ENCODE peak calls at places on chromosome 6, in five cellular contexts. X is sigmoid colon, I is SK-N-SH, T is upper lobe of left lung, V is suprapubic skin. P is an unnamed sample.

GRCh38 chr6:149335924-149336323 is 18.4 kb downstream of the TAB2 start:
- DNase-seq in T (no peak), X (no peak), I (no peak), V (no peak), P (no peak)

GRCh38 chr6:149898966-149899365 is 1.1 kb upstream of the RAET1E start:
- DNase-seq in V (peak), T (no peak), I (no peak), X (no peak), P (no peak)

GRCh38 chr6:124536792-124537191 is 425.4 kb upstream of the RNF217 start:
- DNase-seq in I (no peak), V (no peak), X (no peak), T (no peak), P (no peak)

GRCh38 chr6:114315841-114316595 is 26.8 kb downstream of the HS3ST5 start:
- DNase-seq in T (no peak), X (no peak), I (peak), V (no peak), P (no peak)

GRCh38 chr6:139473239-139473701 is 98.8 kb upstream of the CITED2 start:
- DNase-seq in I (no peak), V (peak), T (peak), X (peak), P (no peak)

GRCh38 chr6:53439556-53439955 is 90.8 kb upstream of the ELOVL5 start:
- DNase-seq in X (no peak), I (no peak), T (no peak), V (no peak), P (no peak)

GRCh38 chr6:154352898-154353585 is 3.6 kb downstream of the IPCEF1 start:
- DNase-seq in T (peak), V (no peak), I (no peak), X (no peak), P (no peak)

GRCh38 chr6:29294499-29294914 is 7.0 kb upstream of the OR14J1 start:
- DNase-seq in X (no peak), V (no peak), T (peak), I (no peak), P (no peak)

GRCh38 chr6:149031545-149032317 is 284.9 kb downstream of the UST start:
- DNase-seq in X (no peak), I (peak), T (no peak), V (no peak), P (peak)

GRCh38 chr6:169289671-169290408 is 36.2 kb upstream of the THBS2 start:
- DNase-seq in X (peak), T (no peak), I (no peak), V (no peak), P (peak)

GRCh38 chr6:168239374-168239773 is 80.2 kb downstream of the DACT2 start:
- DNase-seq in V (no peak), T (no peak), I (no peak), X (no peak), P (no peak)

GRCh38 chr6:14506656-14507242 is 389.2 kb downstream of the CD83 start:
- DNase-seq in X (no peak), T (no peak), V (no peak), I (no peak), P (peak)

GRCh38 chr6:134520181-134521115 is 202.5 kb upstream of the SGK1 start:
- DNase-seq in V (no peak), I (no peak), X (no peak), T (no peak), P (no peak)

GRCh38 chr6:129331450-129332138 is 378.4 kb downstream of the ARHGAP18 start:
- DNase-seq in X (no peak), I (no peak), T (no peak), V (no peak), P (no peak)

GRCh38 chr6:10901751-10902150 is 14.9 kb downstream of the SYCP2L start:
- DNase-seq in I (no peak), X (no peak), T (peak), V (no peak), P (no peak)

GRCh38 chr6:45021652-45022051 is 306.5 kb upstream of the RUNX2 start:
- DNase-seq in T (no peak), I (no peak), X (no peak), V (no peak), P (no peak)

GRCh38 chr6:19297880-19298279 is 539.3 kb upstream of the ID4 start:
- DNase-seq in X (no peak), T (no peak), V (no peak), I (no peak), P (no peak)

GRCh38 chr6:45835725-45836437 is 179.8 kb downstream of the CLIC5 start:
- DNase-seq in V (no peak), T (no peak), I (no peak), X (no peak), P (no peak)

GRCh38 chr6:88183503-88183902 is 17.4 kb upstream of the CNR1 start:
- DNase-seq in T (no peak), V (no peak), I (no peak), X (no peak), P (no peak)

GRCh38 chr6:168648240-168648639 is 207.3 kb downstream of the SMOC2 start:
- DNase-seq in T (peak), X (peak), I (peak), V (no peak), P (no peak)

GRCh38 chr6:26216015-26216885 is 129.0 kb downstream of the HFE start:
- DNase-seq in X (peak), I (peak), V (no peak), T (peak), P (peak)

GRCh38 chr6:26213334-26214075 is 126.3 kb downstream of the HFE start:
- DNase-seq in X (no peak), I (no peak), V (no peak), T (no peak), P (no peak)

GRCh38 chr6:26214826-26215199 is 127.6 kb downstream of the HFE start:
- DNase-seq in X (no peak), T (no peak), V (no peak), I (no peak), P (no peak)

GRCh38 chr6:26216886-26217713 is 129.9 kb downstream of the HFE start:
- DNase-seq in I (no peak), X (peak), T (peak), V (peak), P (peak)

GRCh38 chr6:26215200-26216014 is 128.2 kb downstream of the HFE start:
- DNase-seq in X (no peak), I (no peak), V (no peak), T (no peak), P (no peak)
- TF ChIP-seq POLR2AphosphoS5 in X (peak), I (peak), V (no peak), T (no peak), P (peak)

GRCh38 chr6:132414761-132415160 is 13.5 kb upstream of the MOXD1 start:
- DNase-seq in X (no peak), V (no peak), T (no peak), I (no peak), P (no peak)

GRCh38 chr6:132413501-132413805 is 12.2 kb upstream of the MOXD1 start:
- DNase-seq in I (no peak), T (no peak), V (no peak), X (no peak), P (no peak)

GRCh38 chr6:132411296-132411695 is 10.0 kb upstream of the MOXD1 start:
- DNase-seq in X (no peak), T (no peak), V (no peak), I (no peak), P (no peak)

GRCh38 chr6:132414332-132414731 is 13.1 kb upstream of the MOXD1 start:
- DNase-seq in X (no peak), I (no peak), T (no peak), V (no peak), P (no peak)

GRCh38 chr6:132412656-132413500 is 11.6 kb upstream of the MOXD1 start:
- DNase-seq in I (no peak), T (no peak), V (no peak), X (no peak), P (no peak)
- H3K4me3 ChIP-seq in I (no peak), T (no peak), V (no peak), X (no peak), P (no peak)

GRCh38 chr6:85680388-85680787 is 37.7 kb upstream of the SYNCRIP start:
- DNase-seq in T (no peak), X (no peak), I (no peak), V (no peak), P (no peak)
- TF ChIP-seq POLR2AphosphoS5 in T (no peak), X (no peak), I (no peak), V (no peak), P (no peak)

GRCh38 chr6:143678980-143679379 is 1.2 kb downstream of the PHACTR2 start:
- DNase-seq in I (no peak), V (no peak), X (no peak), T (no peak), P (no peak)
- H3K4me3 ChIP-seq in I (peak), V (peak), X (peak), T (peak), P (peak)

DNA sequence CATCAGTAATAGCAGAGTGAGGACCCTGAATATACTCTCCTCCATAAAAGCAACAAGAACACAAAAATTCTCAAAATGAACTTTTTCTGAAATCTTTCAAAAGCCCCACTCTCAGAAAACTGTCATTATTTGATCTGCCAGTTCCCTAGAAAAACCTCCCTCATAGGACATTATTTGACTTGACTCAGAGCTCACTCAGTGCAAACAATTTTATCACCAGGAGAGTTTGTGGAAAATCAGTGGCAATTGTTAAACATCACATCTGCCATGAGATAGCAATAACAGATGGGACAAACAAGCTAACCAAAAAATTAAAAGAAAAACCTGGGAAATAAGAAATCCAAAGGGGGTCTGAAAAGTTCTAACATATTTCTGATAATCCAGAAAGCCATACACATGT is 100.0 kb downstream of the ATG5 start:
- DNase-seq in V (no peak), I (no peak), T (no peak), X (no peak), P (no peak)
- TF ChIP-seq POLR2AphosphoS5 in V (no peak), I (no peak), T (no peak), X (no peak), P (no peak)

GRCh38 chr6:30480536-30481156 is 8.7 kb upstream of the HLA-E start:
- DNase-seq in T (no peak), V (no peak), I (no peak), X (no peak), P (no peak)
- H3K4me3 ChIP-seq in T (no peak), V (no peak), I (peak), X (no peak), P (no peak)

DNA sequence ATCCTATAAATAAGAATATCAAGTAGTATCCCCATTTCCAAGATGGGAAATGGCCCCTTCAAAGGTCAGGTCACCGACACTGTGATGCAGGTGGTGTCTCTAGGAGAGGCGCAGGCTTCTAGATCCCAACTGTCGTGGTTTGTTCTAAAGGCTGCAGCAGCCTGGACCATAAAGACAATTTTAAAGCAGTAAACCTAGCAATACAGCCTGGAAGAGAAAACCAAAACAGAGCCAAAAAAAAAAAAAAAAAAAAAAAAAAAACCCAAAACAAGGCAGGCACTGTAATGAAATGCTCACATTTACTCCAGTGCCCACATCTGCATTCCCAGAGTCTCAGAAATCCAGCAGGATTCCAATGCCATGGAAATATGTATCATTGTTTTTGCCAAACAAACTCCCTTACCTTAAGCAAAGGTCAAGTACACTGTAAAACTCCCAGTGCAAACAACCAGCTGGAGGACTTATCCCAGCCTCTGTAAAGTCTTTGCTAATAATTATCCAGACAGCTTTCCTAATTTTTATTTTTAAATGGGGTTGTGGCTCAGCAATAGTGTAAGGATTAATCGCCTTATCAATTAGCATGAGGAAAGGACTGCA is 98.2 kb downstream of the PSMG4 start:
- DNase-seq in V (no peak), T (no peak), X (no peak), I (no peak), P (no peak)
- TF ChIP-seq POLR2AphosphoS5 in V (no peak), T (no peak), X (no peak), I (no peak), P (no peak)

GRCh38 chr6:158766621-158767435 is 52.3 kb downstream of the EZR start:
- DNase-seq in V (no peak), X (peak), I (no peak), T (no peak), P (no peak)
- H3K4me3 ChIP-seq in V (no peak), X (no peak), I (no peak), T (no peak), P (no peak)

P was measured in esophagus muscularis mucosa.